ENCODE peak calls at places on chromosomes 11 and 22, in six cellular contexts. Q, F, K, S, L and W are unnamed samples.

GRCh38 chr11:72774499-72774898 is 19.3 kb downstream of the STARD10 start:
- DNase-seq in Q (no peak), F (no peak), K (no peak), S (no peak), L (peak), W (no peak)

GRCh38 chr22:35043251-35043931 is 22.6 kb upstream of the ISX start:
- DNase-seq in Q (no peak), F (no peak), K (no peak), S (no peak), L (peak), W (no peak)

GRCh38 chr11:65132988-65133700 is 1.2 kb downstream of the SYVN1 start:
- DNase-seq in Q (peak), F (peak), K (peak), S (no peak), L (peak), W (peak)

GRCh38 chr11:92226331-92227232 is 2.0 kb downstream of the FAT3 start:
- DNase-seq in Q (no peak), F (no peak), K (peak), S (no peak), L (no peak), W (no peak)

GRCh38 chr11:30595929-30596328 is 9.8 kb upstream of the MPPED2 start:
- DNase-seq in Q (no peak), F (no peak), K (no peak), S (no peak), L (no peak), W (no peak)

GRCh38 chr11:47843354-47844060 is 4.6 kb downstream of the NUP160 start:
- DNase-seq in Q (no peak), F (no peak), K (no peak), S (no peak), L (no peak), W (peak)

GRCh38 chr11:130340671-130341319 is 26.1 kb upstream of the ZBTB44 start:
- DNase-seq in Q (no peak), F (no peak), K (no peak), S (no peak), L (no peak), W (peak)

GRCh38 chr11:69891421-69892236 is 72.4 kb upstream of the FGF3 start:
- DNase-seq in Q (no peak), F (no peak), K (peak), S (no peak), L (peak), W (no peak)

GRCh38 chr11:9004310-9004945 is 627 bp upstream of the NRIP3 start:
- DNase-seq in Q (no peak), F (peak), K (peak), S (no peak), L (peak), W (peak)

GRCh38 chr22:46071451-46072029 is 78.8 kb upstream of the PPARA start:
- DNase-seq in Q (peak), F (peak), K (peak), S (no peak), L (peak), W (peak)
- TF ChIP-seq POLR2A in Q (peak), F (peak), K (peak), S (no peak), L (no peak), W (peak)

GRCh38 chr11:105989124-105989523 is 32.9 kb downstream of the MSANTD4 start:
- DNase-seq in Q (no peak), F (no peak), K (no peak), S (no peak), L (no peak), W (no peak)
- TF ChIP-seq POLR2A in Q (no peak), F (no peak), K (no peak), S (no peak), L (no peak), W (no peak)

GRCh38 chr22:19478466-19479357 is at the start of gene UFD1:
- DNase-seq in Q (peak), F (peak), K (peak), S (no peak), L (peak), W (peak)

GRCh38 chr22:19478086-19478392 is 954 bp downstream of the UFD1 start:
- DNase-seq in Q (no peak), F (no peak), K (no peak), S (no peak), L (no peak), W (no peak)

GRCh38 chr22:19480789-19481188 is 1.1 kb downstream of the CDC45 start:
- DNase-seq in Q (no peak), F (no peak), K (no peak), S (no peak), L (no peak), W (peak)

GRCh38 chr22:19480173-19480568 is 451 bp downstream of the CDC45 start:
- DNase-seq in Q (no peak), F (no peak), K (no peak), S (no peak), L (no peak), W (no peak)

GRCh38 chr22:19479358-19480172 is at the start of gene CDC45:
- DNase-seq in Q (peak), F (peak), K (peak), S (peak), L (peak), W (peak)
- TF ChIP-seq POLR2A in Q (no peak), F (no peak), K (no peak), S (no peak), L (no peak), W (peak)

GRCh38 chr11:101129203-101129943 is at the start of gene PGR:
- DNase-seq in Q (no peak), F (peak), K (no peak), S (no peak), L (peak), W (no peak)
- TF ChIP-seq POLR2A in Q (no peak), F (no peak), K (no peak), S (no peak), L (no peak), W (no peak)

GRCh38 chr11:6482431-6482830 is 1.1 kb downstream of the TIMM10B start:
- DNase-seq in Q (no peak), F (no peak), K (no peak), S (no peak), L (no peak), W (no peak)

GRCh38 chr11:6480299-6480914 is 724 bp downstream of the ARFIP2 start:
- DNase-seq in Q (no peak), F (peak), K (no peak), S (no peak), L (no peak), W (no peak)

GRCh38 chr11:6481924-6482275 is 599 bp downstream of the TIMM10B start:
- DNase-seq in Q (no peak), F (no peak), K (no peak), S (no peak), L (no peak), W (no peak)

GRCh38 chr11:6483015-6483414 is 1.7 kb downstream of the TIMM10B start:
- DNase-seq in Q (no peak), F (no peak), K (no peak), S (no peak), L (no peak), W (no peak)

DNA sequence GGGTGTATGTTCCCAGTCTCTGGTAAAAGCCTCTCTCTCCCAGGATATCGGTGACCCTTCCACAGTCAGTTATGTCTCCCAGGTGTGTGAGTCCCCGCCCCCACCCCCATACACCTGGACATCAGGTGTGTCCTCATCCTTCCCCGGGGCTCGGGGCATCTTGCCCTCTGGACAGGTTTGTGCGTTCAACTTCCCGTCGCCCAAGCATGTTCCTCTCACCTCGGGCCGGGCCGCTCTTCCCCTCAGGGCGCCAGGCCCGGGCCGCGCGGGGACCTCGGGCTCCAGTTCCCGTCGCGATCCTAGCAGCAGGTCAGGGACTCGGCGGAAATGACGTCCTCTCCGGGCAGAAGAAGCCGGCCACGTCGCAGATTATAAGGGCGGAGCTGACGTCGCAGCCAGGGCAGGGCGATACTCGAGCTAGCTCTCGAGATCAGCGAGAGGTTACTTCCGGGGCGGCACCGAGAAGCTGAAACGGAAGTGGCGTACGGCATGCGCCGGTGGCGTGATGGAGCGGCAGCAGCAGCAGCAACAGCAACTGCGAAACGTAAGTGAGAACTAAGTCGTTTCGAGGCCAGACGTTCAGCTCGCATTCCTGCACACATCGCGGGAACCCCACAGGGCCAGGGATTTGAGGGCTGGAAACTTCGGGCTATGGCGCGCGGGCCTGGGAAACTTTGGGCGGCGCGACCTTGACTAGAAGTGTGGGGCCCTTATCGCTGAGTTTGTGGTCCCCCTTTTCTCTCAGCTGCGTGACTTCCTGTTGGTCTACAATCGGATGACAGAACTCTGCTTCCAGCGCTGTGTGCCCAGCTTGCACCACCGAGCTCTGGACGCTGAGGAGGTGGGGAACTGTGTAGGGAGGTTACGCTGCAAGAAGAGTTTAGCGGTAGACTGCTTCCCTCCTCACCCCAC is at the start of the genes ARFIP2 and TIMM10B:
- DNase-seq in Q (peak), F (peak), K (peak), S (peak), L (peak), W (peak)
- TF ChIP-seq POLR2A in Q (peak), F (peak), K (peak), S (no peak), L (peak), W (peak)

GRCh38 chr22:45731041-45731797 is 59.6 kb downstream of the ATXN10 start:
- DNase-seq in Q (no peak), F (no peak), K (no peak), S (no peak), L (peak), W (no peak)

GRCh38 chr22:45731798-45732495 is 60.3 kb downstream of the ATXN10 start:
- DNase-seq in Q (no peak), F (no peak), K (no peak), S (no peak), L (no peak), W (peak)

GRCh38 chr22:45740236-45740635 is 68.6 kb downstream of the ATXN10 start:
- DNase-seq in Q (no peak), F (no peak), K (no peak), S (no peak), L (no peak), W (no peak)

GRCh38 chr22:45738206-45738605 is 66.6 kb downstream of the ATXN10 start:
- DNase-seq in Q (no peak), F (no peak), K (no peak), S (no peak), L (no peak), W (no peak)

DNA sequence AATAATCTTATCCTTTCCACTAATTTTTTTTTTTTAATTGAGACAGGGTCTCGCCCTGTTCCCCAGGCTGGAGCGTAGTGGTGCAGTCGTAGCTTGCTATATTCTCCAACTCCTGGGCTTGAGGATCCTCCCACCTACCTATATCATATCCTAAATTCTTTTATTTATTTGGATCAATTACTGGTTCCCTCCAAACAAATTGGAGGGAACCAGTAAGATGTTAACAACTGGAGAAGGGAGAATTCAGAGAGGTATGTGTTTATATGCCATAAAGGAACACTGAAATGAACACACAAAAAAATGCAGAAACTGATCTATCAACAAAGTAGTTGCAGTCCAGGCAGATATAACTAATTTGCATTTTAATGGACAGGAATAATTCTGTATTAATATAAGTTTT is 63.6 kb downstream of the ATXN10 start:
- DNase-seq in Q (no peak), F (no peak), K (no peak), S (no peak), L (no peak), W (no peak)
- TF ChIP-seq POLR2A in Q (no peak), F (no peak), K (no peak), S (no peak), L (no peak), W (no peak)

GRCh38 chr11:77473801-77474508 is at the start of gene PAK1:
- DNase-seq in Q (peak), F (peak), K (peak), S (peak), L (peak), W (peak)
- TF ChIP-seq POLR2A in Q (peak), F (peak), K (no peak), S (no peak), L (peak), W (peak)